ENCODE peak calls at places on chromosomes 7 and 10, in seven cellular contexts. P is GM04503, K is iPS-NIHi11, M is suprapubic skin, E is BE2C, H is GM20000, I is colonic mucosa. R is an unnamed sample.
A peak's percentile ranks its signal among the peaks of the same experiment; 100 is the strongest.

GRCh38 chr7:75737856-75738603 is 711 bp downstream of the HIP1 start:
- DNase-seq in P (no peak), K (no peak), M (peak; percentile 82), E (no peak), H (no peak), I (no peak), R (no peak)

GRCh38 chr10:101214446-101215396 is 14.5 kb downstream of the LBX1 start:
- DNase-seq in P (no peak), K (peak; percentile 82), M (no peak), E (peak; percentile 76), H (peak; percentile 78), I (peak; percentile 71), R (no peak)

GRCh38 chr7:24781106-24781505 is 23.8 kb upstream of the GSDME start:
- DNase-seq in P (no peak), K (no peak), M (no peak), E (no peak), H (no peak), I (no peak), R (peak; percentile 85)

GRCh38 chr10:20276127-20276979 is 460.1 kb downstream of the PLXDC2 start:
- DNase-seq in P (no peak), K (no peak), M (no peak), E (peak; percentile 44), H (no peak), I (no peak), R (no peak)

GRCh38 chr10:74937446-74937935 is 111.1 kb downstream of the KAT6B start:
- DNase-seq in P (no peak), K (no peak), M (no peak), E (no peak), H (no peak), I (no peak), R (no peak)

GRCh38 chr7:117124585-117125220 is 171.4 kb downstream of the ST7 start:
- DNase-seq in P (peak; percentile 86), K (peak; percentile 20), M (peak; percentile 81), E (peak; percentile 76), H (no peak), I (peak; percentile 77), R (peak; percentile 94)

GRCh38 chr7:36092221-36092771 is 60.8 kb upstream of the EEPD1 start:
- DNase-seq in P (no peak), K (no peak), M (no peak), E (no peak), H (no peak), I (no peak), R (no peak)

GRCh38 chr10:133154996-133155778 is 4.8 kb upstream of the KNDC1 start:
- DNase-seq in P (no peak), K (peak; percentile 1), M (no peak), E (no peak), H (no peak), I (no peak), R (peak; percentile 22)

GRCh38 chr10:114397651-114398145 is 6.6 kb downstream of the AFAP1L2 start:
- DNase-seq in P (no peak), K (no peak), M (no peak), E (no peak), H (no peak), I (no peak), R (no peak)

R was measured in CD14-positive monocyte.